ENCODE peak calls at places on chromosome 9, in nine cellular contexts. V is WERI-Rb-1; Y is effector memory CD8-positive, alpha-beta T cell; Z is hypothalamus; C is neural crest cell; E is activated T-cell treated with anti-CD3 and anti-CD28 coated beads, Interleukin-2, amount 50 U/mL, for 72 hours; K is stomach; W is activated T-helper 2 cell treated with anti-CD3 and anti-CD28 coated beads, Interferon-gamma antibody, Interleukin-2, Interleukin-4, amounts not matched to agents 10 μg/mL and 5 μg/mL and 100 μg/mL, durations not matched to agents 14 hours and 24 hours and 36 hours; D is AG10803. F is an unnamed sample.

GRCh38 chr9:105444130-105444529 is 3.7 kb upstream of the FSD1L start:
- DNase-seq in Y (no peak), K (no peak), C (no peak), D (peak), E (no peak), Z (no peak), V (no peak), W (no peak), F (no peak)

GRCh38 chr9:129632460-129632859 is 6.5 kb downstream of the NTMT1 start:
- DNase-seq in C (no peak), K (no peak), Z (no peak), E (no peak), W (no peak), V (no peak), Y (no peak), D (no peak), F (no peak)

GRCh38 chr9:79807966-79808365 is 236.2 kb downstream of the TLE4 start:
- DNase-seq in W (no peak), K (no peak), D (peak), V (peak), C (no peak), E (no peak), Y (no peak), Z (no peak), F (no peak)

GRCh38 chr9:123267481-123268239 is 726 bp downstream of the STRBP start:
- DNase-seq in C (no peak), V (peak), K (peak), E (no peak), D (no peak), Y (peak), W (no peak), Z (peak), F (no peak)

GRCh38 chr9:37390759-37391158 is 31.7 kb upstream of the GRHPR start:
- DNase-seq in K (peak), V (peak), D (no peak), Z (no peak), W (no peak), Y (no peak), E (peak), C (no peak), F (no peak)

GRCh38 chr9:92781902-92782301 is 17.3 kb upstream of the BICD2 start:
- DNase-seq in E (no peak), K (no peak), V (no peak), Y (no peak), D (no peak), Z (no peak), W (no peak), C (no peak), F (no peak)

GRCh38 chr9:34430843-34431437 is 27.4 kb downstream of the FAM219A start:
- DNase-seq in Z (peak), K (peak), V (no peak), D (peak), Y (no peak), E (peak), W (no peak), C (peak), F (peak)

GRCh38 chr9:124766815-124767554 is 4.1 kb downstream of the NR6A1 start:
- DNase-seq in W (no peak), Y (no peak), K (no peak), E (no peak), C (no peak), Z (no peak), D (no peak), V (no peak), F (no peak)

GRCh38 chr9:37443566-37443965 is 21.1 kb downstream of the GRHPR start:
- DNase-seq in E (no peak), Y (no peak), V (no peak), Z (no peak), W (no peak), D (no peak), K (no peak), C (no peak), F (no peak)

GRCh38 chr9:88775037-88775471 is 216.2 kb upstream of the S1PR3 start:
- DNase-seq in K (peak), W (no peak), V (no peak), C (no peak), E (no peak), Y (no peak), D (peak), Z (no peak), F (no peak)

GRCh38 chr9:95726756-95727155 is 148.7 kb upstream of the ERCC6L2 start:
- DNase-seq in D (peak), V (no peak), Y (no peak), E (no peak), Z (no peak), K (no peak), W (no peak), C (no peak), F (no peak)

GRCh38 chr9:92954078-92954861 is 6.9 kb downstream of the FGD3 start:
- DNase-seq in K (peak), D (peak), W (peak), Y (peak), Z (no peak), V (no peak), E (peak), C (no peak), F (no peak)

GRCh38 chr9:83538172-83538889 is at the start of gene FRMD3:
- DNase-seq in W (no peak), C (peak), E (peak), V (peak), D (peak), Z (peak), Y (no peak), K (peak), F (no peak)

GRCh38 chr9:75885652-75886051 is 4.8 kb upstream of the PCSK5 start:
- DNase-seq in C (no peak), Z (no peak), W (no peak), K (no peak), E (no peak), D (peak), Y (no peak), V (no peak), F (no peak)

GRCh38 chr9:99966720-99967119 is 60.3 kb downstream of the STX17 start:
- DNase-seq in E (no peak), D (peak), V (no peak), Z (no peak), W (no peak), K (peak), Y (no peak), C (no peak), F (peak)

GRCh38 chr9:11199335-11199734 is 586.5 kb upstream of the PTPRD start:
- DNase-seq in E (no peak), C (no peak), V (no peak), K (no peak), Y (no peak), W (no peak), D (no peak), Z (no peak), F (peak)

GRCh38 chr9:4442806-4443205 is 47.5 kb upstream of the SLC1A1 start:
- DNase-seq in D (no peak), V (no peak), Z (no peak), W (no peak), C (no peak), K (no peak), Y (no peak), E (no peak), F (no peak)

GRCh38 chr9:134010310-134010709 is 15.0 kb upstream of the BRD3OS start:
- DNase-seq in Z (no peak), C (no peak), E (no peak), D (no peak), V (no peak), W (no peak), Y (no peak), K (no peak), F (no peak)

GRCh38 chr9:113477058-113477457 is 13.5 kb downstream of the RGS3 start:
- DNase-seq in D (no peak), Y (no peak), K (no peak), W (no peak), E (no peak), V (no peak), C (no peak), Z (no peak), F (no peak)

GRCh38 chr9:120435066-120435465 is 144.9 kb downstream of the CDK5RAP2 start:
- DNase-seq in V (no peak), K (no peak), Z (no peak), Y (no peak), D (peak), C (no peak), E (no peak), W (no peak), F (no peak)